ENCODE peak calls at places on chromosomes 3 and 15, in four cellular contexts. One of them, this sample, is unnamed.

GRCh38 chr3:138434276-138434874 is at the start of gene ESYT3:
- DNase-seq in HepG2: peak; percentile 73
- DNase-seq in K562: no peak
- DNase-seq in HCT116: no peak
- DNase-seq in this sample: no peak

GRCh38 chr3:183278479-183279088 is 25.5 kb downstream of the B3GNT5 start:
- DNase-seq in HepG2: no peak
- DNase-seq in HCT116: no peak
- DNase-seq in K562: no peak
- DNase-seq in this sample: no peak

GRCh38 chr3:36124118-36124796 is 256.0 kb upstream of the STAC start:
- DNase-seq in HCT116: peak; percentile 4
- DNase-seq in HepG2: peak; percentile 38
- DNase-seq in K562: no peak
- DNase-seq in this sample: peak; percentile 25

GRCh38 chr3:81744366-81744765 is 17.1 kb downstream of the GBE1 start:
- DNase-seq in HCT116: peak; percentile 71
- DNase-seq in K562: no peak
- DNase-seq in HepG2: peak; percentile 37
- DNase-seq in this sample: peak; percentile 66

GRCh38 chr15:39782441-39783138 is at the start of gene FSIP1:
- DNase-seq in K562: peak; percentile 98
- DNase-seq in HepG2: peak; percentile 93
- DNase-seq in HCT116: peak; percentile 92
- DNase-seq in this sample: peak; percentile 89

GRCh38 chr3:130340766-130341165 is 4.7 kb upstream of the COL6A5 start:
- DNase-seq in HCT116: no peak
- DNase-seq in K562: no peak
- DNase-seq in HepG2: no peak
- DNase-seq in this sample: no peak

GRCh38 chr3:177174607-177175006 is 22.7 kb downstream of the TBL1XR1 start:
- DNase-seq in HCT116: no peak
- DNase-seq in HepG2: no peak
- DNase-seq in K562: no peak
- DNase-seq in this sample: no peak

GRCh38 chr3:82133070-82133606 is 371.7 kb upstream of the GBE1 start:
- DNase-seq in K562: peak; percentile 29
- DNase-seq in HCT116: peak; percentile 35
- DNase-seq in HepG2: peak; percentile 42
- DNase-seq in this sample: peak; percentile 20

GRCh38 chr3:138363322-138363721 is 14.9 kb downstream of the MRAS start:
- DNase-seq in HCT116: no peak
- DNase-seq in HepG2: no peak
- DNase-seq in K562: no peak
- DNase-seq in this sample: no peak

GRCh38 chr15:66080791-66081475 is 172.6 kb downstream of the MEGF11 start:
- DNase-seq in HepG2: peak; percentile 72
- DNase-seq in K562: no peak
- DNase-seq in HCT116: no peak
- DNase-seq in this sample: no peak

GRCh38 chr3:9041626-9042025 is 78.4 kb upstream of the RAD18 start:
- DNase-seq in HCT116: no peak
- DNase-seq in K562: no peak
- DNase-seq in HepG2: no peak
- DNase-seq in this sample: no peak

GRCh38 chr15:22229971-22230815 is 149.9 kb downstream of the OR4M2 start:
- DNase-seq in K562: no peak
- DNase-seq in HCT116: no peak
- DNase-seq in HepG2: no peak
- DNase-seq in this sample: no peak

GRCh38 chr15:41692049-41692448 is 31.8 kb downstream of the MGA start:
- DNase-seq in K562: no peak
- DNase-seq in HepG2: no peak
- DNase-seq in HCT116: no peak
- DNase-seq in this sample: no peak

GRCh38 chr3:139676634-139677197 is 1.1 kb downstream of the NMNAT3 start:
- DNase-seq in HepG2: no peak
- DNase-seq in HCT116: no peak
- DNase-seq in K562: no peak
- DNase-seq in this sample: no peak

GRCh38 chr15:94744080-94744793 is 512.9 kb downstream of the MCTP2 start:
- DNase-seq in HepG2: no peak
- DNase-seq in K562: no peak
- DNase-seq in HCT116: no peak
- DNase-seq in this sample: no peak

GRCh38 chr3:145490088-145491055 is 670.6 kb downstream of the PLOD2 start:
- DNase-seq in K562: no peak
- DNase-seq in HepG2: no peak
- DNase-seq in HCT116: no peak
- DNase-seq in this sample: no peak

GRCh38 chr3:46677096-46677702 is 16.3 kb downstream of the ALS2CL start:
- DNase-seq in K562: no peak
- DNase-seq in HCT116: no peak
- DNase-seq in HepG2: no peak
- DNase-seq in this sample: no peak

GRCh38 chr3:195249057-195249770 is 21.7 kb downstream of the XXYLT1 start:
- DNase-seq in HepG2: no peak
- DNase-seq in HCT116: no peak
- DNase-seq in K562: no peak
- DNase-seq in this sample: no peak

GRCh38 chr15:39680868-39681267 is 100.0 kb downstream of the THBS1 start:
- DNase-seq in K562: no peak
- DNase-seq in HCT116: no peak
- DNase-seq in HepG2: no peak
- DNase-seq in this sample: no peak

GRCh38 chr15:45027220-45027619 is 4.2 kb downstream of the SORD start:
- DNase-seq in HepG2: no peak
- DNase-seq in K562: no peak
- DNase-seq in HCT116: no peak
- DNase-seq in this sample: no peak

GRCh38 chr3:170563712-170564423 is 22.0 kb downstream of the SLC7A14 start:
- DNase-seq in HCT116: no peak
- DNase-seq in K562: no peak
- DNase-seq in HepG2: no peak
- DNase-seq in this sample: no peak

GRCh38 chr3:2870714-2871353 is 239.3 kb downstream of the IL5RA start:
- DNase-seq in K562: no peak
- DNase-seq in HCT116: no peak
- DNase-seq in HepG2: no peak
- DNase-seq in this sample: no peak

GRCh38 chr15:69537085-69537484 is 84.5 kb downstream of the RPLP1 start:
- DNase-seq in K562: no peak
- DNase-seq in HepG2: no peak
- DNase-seq in HCT116: no peak
- DNase-seq in this sample: no peak

GRCh38 chr3:113947372-113948014 is at the start of gene ZDHHC23:
- DNase-seq in HCT116: peak; percentile 43
- DNase-seq in HepG2: peak; percentile 40
- DNase-seq in K562: peak; percentile 77
- DNase-seq in this sample: no peak

GRCh38 chr15:59224474-59224873 is 17.8 kb downstream of the LDHAL6B start:
- DNase-seq in HepG2: no peak
- DNase-seq in HCT116: no peak
- DNase-seq in K562: no peak
- DNase-seq in this sample: no peak

GRCh38 chr3:174495231-174495755 is 363.8 kb upstream of the NAALADL2 start:
- DNase-seq in K562: no peak
- DNase-seq in HepG2: no peak
- DNase-seq in HCT116: no peak
- DNase-seq in this sample: no peak

GRCh38 chr3:134197681-134198261 is 52.9 kb downstream of the RYK start:
- DNase-seq in HCT116: peak; percentile 39
- DNase-seq in HepG2: peak; percentile 48
- DNase-seq in K562: peak; percentile 38
- DNase-seq in this sample: peak; percentile 67

GRCh38 chr3:184669578-184669977 is 42.3 kb downstream of the MAGEF1 start:
- DNase-seq in HCT116: no peak
- DNase-seq in HepG2: no peak
- DNase-seq in K562: no peak
- DNase-seq in this sample: no peak

GRCh38 chr3:13332158-13332557 is 88.0 kb downstream of the NUP210 start:
- DNase-seq in HepG2: no peak
- DNase-seq in HCT116: no peak
- DNase-seq in K562: no peak
- DNase-seq in this sample: no peak

GRCh38 chr3:111103807-111104206 is 32.2 kb downstream of the NECTIN3 start:
- DNase-seq in HepG2: no peak
- DNase-seq in K562: no peak
- DNase-seq in HCT116: no peak
- DNase-seq in this sample: no peak
- H3K4me3 ChIP-seq in HepG2: no peak overlapping the region
- H3K4me3 ChIP-seq in K562: no peak overlapping the region
- H3K4me3 ChIP-seq in HCT116: no peak overlapping the region
- H3K4me3 ChIP-seq in this sample: no peak overlapping the region

GRCh38 chr15:91348812-91349500 is 248.9 kb downstream of the SV2B start:
- DNase-seq in HepG2: no peak
- DNase-seq in K562: no peak
- DNase-seq in HCT116: no peak
- DNase-seq in this sample: no peak
- TF ChIP-seq TCF7L2 in HepG2: no peak
- TF ChIP-seq TCF7L2 in K562: no peak
- TF ChIP-seq TCF7L2 in HCT116: no peak
- TF ChIP-seq TCF7L2 in this sample: no peak

DNA sequence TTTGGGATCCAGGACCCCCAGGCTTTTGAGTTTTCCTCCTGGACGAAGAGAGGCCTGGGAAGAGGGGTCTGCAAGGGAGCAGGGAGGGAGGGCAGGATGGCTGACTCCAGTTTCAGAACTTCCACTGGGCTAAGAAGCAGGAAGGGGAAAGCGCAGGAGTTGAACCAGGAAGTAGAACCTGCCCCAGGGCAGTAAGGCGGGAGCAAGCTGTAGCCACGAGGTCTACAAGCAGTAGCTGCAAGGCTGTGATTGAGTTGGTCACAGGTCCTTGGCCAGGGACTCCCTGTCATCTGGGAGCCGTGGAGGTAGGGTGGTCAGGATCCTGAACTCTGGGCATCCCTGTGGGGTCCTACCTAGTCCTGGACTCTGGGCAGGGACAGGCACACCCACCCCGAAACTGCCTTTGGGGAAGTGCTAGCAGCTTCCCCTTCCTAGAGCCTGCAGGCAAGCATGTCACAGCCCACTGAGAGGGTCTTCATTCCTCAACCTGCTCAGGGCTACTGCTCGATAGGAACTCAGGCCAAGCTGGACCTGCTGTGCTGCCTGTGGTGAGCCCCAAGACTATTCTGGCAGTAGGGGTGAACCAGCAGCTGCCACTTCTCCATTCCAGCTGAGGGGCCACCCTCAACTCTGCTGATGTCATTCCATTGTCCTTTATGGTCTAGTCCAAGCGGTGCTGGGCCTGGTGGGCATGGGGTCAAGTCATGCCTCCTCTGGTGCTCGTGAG is 5.7 kb upstream of the GNAI2 start:
- DNase-seq in HepG2: no peak
- DNase-seq in K562: no peak
- DNase-seq in HCT116: no peak
- DNase-seq in this sample: no peak
- TF ChIP-seq SIN3A in HepG2: no peak
- TF ChIP-seq SIN3A in K562: no peak
- TF ChIP-seq SIN3A in HCT116: no peak
- TF ChIP-seq SIN3A in this sample: no peak

DNA sequence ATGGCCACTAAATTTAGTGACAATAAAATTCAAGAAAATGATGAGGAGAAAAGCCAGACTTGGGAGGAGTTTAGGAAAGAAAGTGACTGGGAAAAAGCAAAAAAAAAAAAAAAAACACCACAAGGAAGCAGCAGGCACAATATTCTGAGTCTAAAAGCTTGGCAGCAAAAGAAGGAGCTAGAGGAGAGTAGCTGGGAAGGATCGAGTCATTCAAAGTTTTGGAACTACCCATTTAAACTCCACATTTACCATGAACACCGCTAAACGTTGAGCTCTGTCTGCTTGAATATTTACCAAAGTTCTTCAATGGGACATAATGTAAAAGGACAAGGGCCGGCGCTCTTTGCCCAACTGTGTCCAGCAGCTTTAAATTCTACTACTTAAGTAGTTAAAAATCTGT is 481.9 kb downstream of the FOXP1 start:
- DNase-seq in HCT116: no peak
- DNase-seq in K562: no peak
- DNase-seq in HepG2: no peak
- DNase-seq in this sample: no peak
- H3K4me3 ChIP-seq in HCT116: no peak overlapping the region
- H3K4me3 ChIP-seq in K562: no peak overlapping the region
- H3K4me3 ChIP-seq in HepG2: no peak overlapping the region
- H3K4me3 ChIP-seq in this sample: no peak overlapping the region

GRCh38 chr15:82228750-82229149 is 33.8 kb downstream of the EFL1 start:
- DNase-seq in HCT116: no peak
- DNase-seq in HepG2: no peak
- DNase-seq in K562: no peak
- DNase-seq in this sample: no peak
- TF ChIP-seq TCF7L2 in HCT116: no peak
- TF ChIP-seq TCF7L2 in HepG2: no peak
- TF ChIP-seq TCF7L2 in K562: no peak
- TF ChIP-seq TCF7L2 in this sample: no peak

GRCh38 chr15:71011503-71012155 is 103.6 kb upstream of the THSD4 start:
- DNase-seq in K562: peak; percentile 9
- DNase-seq in HCT116: peak; percentile 28
- DNase-seq in HepG2: peak; percentile 3
- DNase-seq in this sample: peak; percentile 32
- TF ChIP-seq SIN3A in K562: no peak
- TF ChIP-seq SIN3A in HCT116: no peak
- TF ChIP-seq SIN3A in HepG2: no peak
- TF ChIP-seq SIN3A in this sample: no peak